ENCODE peak calls at places on chromosomes 3 and 15, in eight cellular contexts. W is fibroblast of pulmonary artery; K is activated CD8-positive, alpha-beta memory T cell treated with anti-CD3 and anti-CD28 coated beads for 48 hours; X is ACHN; P is naive thymus-derived CD4-positive, alpha-beta T cell; N is activated CD8-positive, alpha-beta T cell treated with anti-CD3 and anti-CD28 coated beads, Interleukin-2, amount 10 ng/mL, durations not matched to agents 7 days and 5 days; Z is cardiac fibroblast; T is HTR-8/SVneo. E is an unnamed sample.

GRCh38 chr3:70090322-70090913 is 90.9 kb downstream of the SAMMSON start:
- DNase-seq in W (peak; percentile 40), K (no peak), X (peak; percentile 24), P (peak; percentile 2), N (no peak), Z (peak; percentile 44), T (peak; percentile 15), E (no peak)

GRCh38 chr3:193837347-193837827 is 244.4 kb downstream of the OPA1 start:
- DNase-seq in W (no peak), K (no peak), X (no peak), P (no peak), N (no peak), Z (no peak), T (no peak), E (no peak)

GRCh38 chr15:64928626-64929220 is 17.0 kb downstream of the ANKDD1A start:
- DNase-seq in W (no peak), K (no peak), X (no peak), P (no peak), N (peak; percentile 14), Z (no peak), T (no peak), E (no peak)

GRCh38 chr15:29475096-29475495 is 205.5 kb upstream of the NSMCE3 start:
- DNase-seq in W (no peak), K (no peak), X (no peak), P (no peak), N (no peak), Z (no peak), T (no peak), E (no peak)

GRCh38 chr3:111071257-111072015 is at the start of gene NECTIN3:
- DNase-seq in W (peak; percentile 99), K (peak; percentile 51), X (peak; percentile 95), P (peak; percentile 80), N (peak; percentile 90), Z (peak; percentile 98), T (peak; percentile 76), E (peak; percentile 92)

GRCh38 chr3:43953814-43954241 is 263.1 kb downstream of the ABHD5 start:
- DNase-seq in W (peak; percentile 11), K (no peak), X (peak; percentile 80), P (no peak), N (no peak), Z (peak; percentile 73), T (peak; percentile 37), E (no peak)

GRCh38 chr3:161126495-161126894 is 21.3 kb upstream of the B3GALNT1 start:
- DNase-seq in W (no peak), K (no peak), X (no peak), P (no peak), N (no peak), Z (no peak), T (no peak), E (no peak)

GRCh38 chr15:98513428-98513991 is 134.8 kb upstream of the IGF1R start:
- DNase-seq in W (no peak), K (no peak), X (no peak), P (no peak), N (no peak), Z (no peak), T (no peak), E (no peak)

GRCh38 chr15:64681424-64682024 is 93.9 kb downstream of the RBPMS2 start:
- DNase-seq in W (peak; percentile 79), K (no peak), X (peak; percentile 78), P (no peak), N (peak; percentile 32), Z (peak; percentile 78), T (peak; percentile 83), E (peak; percentile 65)

GRCh38 chr3:45225465-45226205 is 452 bp downstream of the TMEM158 start:
- DNase-seq in W (peak; percentile 24), K (no peak), X (peak; percentile 30), P (peak; percentile 31), N (peak; percentile 56), Z (peak; percentile 25), T (no peak), E (peak; percentile 91)

GRCh38 chr3:64023187-64023860 is at the start of gene PSMD6:
- DNase-seq in W (peak; percentile 85), K (peak; percentile 91), X (peak; percentile 79), P (peak; percentile 93), N (peak; percentile 92), Z (peak; percentile 85), T (peak; percentile 85), E (peak; percentile 90)

GRCh38 chr15:97978408-97979130 is 18.1 kb downstream of the ARRDC4 start:
- DNase-seq in W (no peak), K (no peak), X (no peak), P (no peak), N (no peak), Z (peak; percentile 28), T (no peak), E (no peak)

GRCh38 chr3:105860649-105861048 is 8.2 kb downstream of the CBLB start:
- DNase-seq in W (no peak), K (no peak), X (no peak), P (no peak), N (no peak), Z (no peak), T (no peak), E (no peak)

GRCh38 chr3:146709969-146710368 is 104.8 kb upstream of the PLSCR5 start:
- DNase-seq in W (peak; percentile 5), K (no peak), X (no peak), P (no peak), N (no peak), Z (peak; percentile 54), T (no peak), E (no peak)

GRCh38 chr3:87320748-87321634 is 44.6 kb upstream of the POU1F1 start:
- DNase-seq in W (no peak), K (no peak), X (no peak), P (no peak), N (no peak), Z (no peak), T (no peak), E (no peak)

GRCh38 chr3:12178091-12178820 is 19.5 kb upstream of the TIMP4 start:
- DNase-seq in W (peak; percentile 86), K (no peak), X (peak; percentile 66), P (no peak), N (no peak), Z (peak; percentile 78), T (no peak), E (no peak)

GRCh38 chr15:91824256-91824655 is 29.3 kb upstream of the SLCO3A1 start:
- DNase-seq in W (peak; percentile 2), K (no peak), X (no peak), P (no peak), N (no peak), Z (no peak), T (no peak), E (no peak)

GRCh38 chr15:90552162-90552928 is 22.6 kb downstream of the CRTC3 start:
- DNase-seq in W (peak; percentile 57), K (no peak), X (no peak), P (no peak), N (peak; percentile 10), Z (peak; percentile 88), T (no peak), E (peak; percentile 56)

GRCh38 chr15:81000144-81000625 is 538 bp upstream of the TLNRD1 start:
- DNase-seq in W (no peak), K (no peak), X (no peak), P (peak; percentile 22), N (peak; percentile 36), Z (peak; percentile 40), T (no peak), E (no peak)

GRCh38 chr3:106421928-106422327 is 553.1 kb upstream of the CBLB start:
- DNase-seq in W (peak; percentile 47), K (no peak), X (no peak), P (no peak), N (no peak), Z (peak; percentile 64), T (no peak), E (no peak)

GRCh38 chr3:63130625-63131024 is 147.5 kb upstream of the SYNPR start:
- DNase-seq in W (no peak), K (no peak), X (no peak), P (no peak), N (no peak), Z (no peak), T (no peak), E (no peak)

GRCh38 chr3:183283886-183284285 is 30.8 kb downstream of the B3GNT5 start:
- DNase-seq in W (no peak), K (no peak), X (no peak), P (no peak), N (no peak), Z (peak; percentile 65), T (no peak), E (no peak)

GRCh38 chr3:188241883-188242282 is 87.9 kb downstream of the LPP start:
- DNase-seq in W (no peak), K (no peak), X (no peak), P (no peak), N (no peak), Z (peak; percentile 36), T (no peak), E (no peak)

GRCh38 chr3:59771760-59772159 is 721.9 kb upstream of the CFAP20DC start:
- DNase-seq in W (peak; percentile 53), K (no peak), X (peak; percentile 39), P (no peak), N (no peak), Z (peak; percentile 80), T (peak; percentile 13), E (no peak)

GRCh38 chr3:129602730-129603560 is 3.5 kb downstream of the PLXND1 start:
- DNase-seq in W (peak; percentile 95), K (no peak), X (peak; percentile 73), P (no peak), N (no peak), Z (peak; percentile 95), T (peak; percentile 89), E (peak; percentile 67)

GRCh38 chr3:31968927-31969418 is 12.1 kb downstream of the OSBPL10 start:
- DNase-seq in W (peak; percentile 89), K (no peak), X (peak; percentile 95), P (no peak), N (no peak), Z (peak; percentile 97), T (peak; percentile 73), E (no peak)

GRCh38 chr3:153268564-153269279 is 106.7 kb downstream of the RAP2B start:
- DNase-seq in W (no peak), K (no peak), X (no peak), P (no peak), N (no peak), Z (no peak), T (no peak), E (no peak)

GRCh38 chr3:179606534-179607085 is 2.0 kb downstream of the NDUFB5 start:
- DNase-seq in W (no peak), K (no peak), X (no peak), P (no peak), N (no peak), Z (no peak), T (no peak), E (no peak)

GRCh38 chr15:26759991-26760390 is 12.9 kb downstream of the GABRB3 start:
- DNase-seq in W (no peak), K (no peak), X (no peak), P (no peak), N (no peak), Z (no peak), T (no peak), E (no peak)

GRCh38 chr3:161672478-161672877 is 175.9 kb downstream of the OTOL1 start:
- DNase-seq in W (no peak), K (no peak), X (no peak), P (no peak), N (no peak), Z (no peak), T (no peak), E (no peak)

GRCh38 chr3:122689587-122689986 is 8.9 kb downstream of the PARP14 start:
- DNase-seq in W (peak; percentile 52), K (no peak), X (peak; percentile 55), P (no peak), N (no peak), Z (peak; percentile 17), T (no peak), E (no peak)

GRCh38 chr3:195394700-195395099 is 48.1 kb downstream of the ACAP2 start:
- DNase-seq in W (no peak), K (no peak), X (no peak), P (no peak), N (no peak), Z (peak; percentile 12), T (no peak), E (no peak)

GRCh38 chr3:101248786-101249185 is 71.6 kb downstream of the IMPG2 start:
- DNase-seq in W (no peak), K (no peak), X (no peak), P (no peak), N (no peak), Z (no peak), T (no peak), E (no peak)

GRCh38 chr3:133408366-133408765 is 8.5 kb downstream of the BFSP2 start:
- DNase-seq in W (no peak), K (no peak), X (no peak), P (no peak), N (no peak), Z (peak; percentile 9), T (no peak), E (no peak)

E was measured in upper lobe of left lung.